ENCODE peak calls at places on chromosomes 11 and 22, in six cellular contexts. H is IMR-90; U is activated CD8-positive, alpha-beta memory T cell treated with anti-CD3 and anti-CD28 coated beads, Interleukin-2, amount 50 U/mL, for 4 hours; J is stomach; I is fibroblast of the aortic adventitia; P is GM04504. T is an unnamed sample.

GRCh38 chr11:60941371-60942119 is 10.4 kb downstream of the SLC15A3 start:
- DNase-seq in P (no peak), H (no peak), J (no peak), U (no peak), I (no peak), T (no peak)

GRCh38 chr11:43947003-43947500 is 4.6 kb downstream of the C11orf96 start:
- DNase-seq in J (no peak), I (no peak), U (no peak), H (peak), P (no peak), T (peak)

GRCh38 chr11:2156416-2157182 is 4.4 kb downstream of the INS start:
- DNase-seq in J (peak), P (no peak), U (peak), H (peak), I (peak), T (peak)

GRCh38 chr11:27509953-27510352 is 3.4 kb upstream of the LIN7C start:
- DNase-seq in J (no peak), H (no peak), P (no peak), I (no peak), U (no peak), T (no peak)

GRCh38 chr22:50293441-50294318 is 13.8 kb downstream of the PLXNB2 start:
- DNase-seq in J (peak), H (peak), P (peak), I (peak), U (no peak), T (peak)

GRCh38 chr22:24424001-24424900 is 3.1 kb upstream of the ADORA2A start:
- DNase-seq in J (no peak), I (no peak), U (peak), H (no peak), P (no peak), T (peak)

GRCh38 chr11:9574556-9574805 is 1.0 kb downstream of the WEE1 start:
- DNase-seq in J (peak), H (no peak), U (peak), I (peak), P (no peak), T (no peak)

GRCh38 chr11:68335693-68336092 is 23.3 kb downstream of the LRP5 start:
- DNase-seq in I (no peak), U (no peak), P (no peak), H (no peak), J (no peak), T (no peak)

GRCh38 chr11:19868871-19869270 is 156.2 kb downstream of the NAV2 start:
- DNase-seq in J (no peak), P (no peak), H (peak), I (no peak), U (no peak), T (no peak)

GRCh38 chr11:63951779-63952536 is 13.2 kb downstream of the NAA40 start:
- DNase-seq in H (no peak), J (no peak), I (no peak), P (no peak), U (peak), T (peak)

GRCh38 chr11:84905411-84905810 is 721.7 kb downstream of the DLG2 start:
- DNase-seq in U (no peak), H (peak), I (no peak), J (no peak), P (peak), T (no peak)

GRCh38 chr11:67629386-67630229 is at the start of gene NUDT8:
- DNase-seq in H (peak), I (peak), U (peak), J (peak), P (peak), T (peak)

GRCh38 chr22:40668611-40669390 is 10.5 kb upstream of the MCHR1 start:
- DNase-seq in I (peak), H (peak), U (no peak), J (no peak), P (peak), T (peak)

GRCh38 chr11:69642549-69642912 is 1.6 kb downstream of the CCND1 start:
- DNase-seq in H (no peak), J (peak), I (no peak), U (peak), P (no peak), T (peak)

GRCh38 chr11:1843098-1843473 is 4.3 kb downstream of the TNNI2 start:
- DNase-seq in J (no peak), H (no peak), P (no peak), I (no peak), U (no peak), T (no peak)

GRCh38 chr11:7498193-7498592 is 12.9 kb downstream of the OLFML1 start:
- DNase-seq in I (no peak), H (no peak), P (no peak), J (no peak), U (no peak), T (no peak)